ENCODE peak calls at places on chromosomes 4 and X, in six cellular contexts. D is IMR-90, W is H9, M is neuronal stem cell, K is mesenchymal stem cell, L is trophoblast cell. U is an unnamed sample.

GRCh38 chr4:791866-792630 is 33.9 kb downstream of the CPLX1 start:
- DNase-seq in D (no peak), W (peak; percentile 71), M (no peak), K (no peak), L (peak; percentile 54), U (peak; percentile 44)

GRCh38 chr4:75718529-75718928 is 5.8 kb upstream of the USO1 start:
- DNase-seq in D (peak; percentile 33), W (no peak), M (no peak), K (no peak), L (peak; percentile 96), U (peak; percentile 92)

GRCh38 chr4:18077808-18078207 is 56.3 kb upstream of the LCORL start:
- DNase-seq in D (no peak), W (no peak), M (no peak), K (no peak), L (no peak), U (no peak)

GRCh38 chr4:1201851-1202525 is 29.6 kb upstream of the SPON2 start:
- DNase-seq in D (peak; percentile 95), W (no peak), M (no peak), K (peak; percentile 100), L (no peak), U (no peak)

GRCh38 chr4:127251423-127251822 is 381.3 kb upstream of the INTU start:
- DNase-seq in D (peak; percentile 62), W (no peak), M (no peak), K (peak; percentile 66), L (no peak), U (no peak)

GRCh38 chrX:63657821-63658220 is 127.2 kb downstream of the ARHGEF9 start:
- DNase-seq in D (peak; percentile 78), W (no peak), M (no peak), K (peak; percentile 78), L (peak; percentile 64), U (peak; percentile 42)

GRCh38 chrX:139932077-139932900 is 564 bp downstream of the ATP11C start:
- DNase-seq in D (peak; percentile 26), W (no peak), M (no peak), K (peak; percentile 37), L (peak; percentile 48), U (no peak)

GRCh38 chrX:143580266-143580665 is 55.6 kb downstream of the SLITRK4 start:
- DNase-seq in D (no peak), W (no peak), M (no peak), K (peak; percentile 46), L (no peak), U (peak; percentile 25)

GRCh38 chr4:142696334-142697122 is 149.6 kb downstream of the INPP4B start:
- DNase-seq in D (no peak), W (no peak), M (no peak), K (no peak), L (no peak), U (no peak)

GRCh38 chr4:148730241-148730640 is 288.0 kb upstream of the NR3C2 start:
- DNase-seq in D (no peak), W (no peak), M (no peak), K (no peak), L (no peak), U (no peak)

GRCh38 chrX:1448793-1449580 is 3.7 kb downstream of the ASMTL start:
- DNase-seq in D (no peak), W (peak; percentile 20), M (no peak), K (no peak), L (no peak), U (no peak)

GRCh38 chrX:724256-724655 is 93.7 kb downstream of the SHOX start:
- DNase-seq in D (no peak), W (no peak), M (no peak), K (no peak), L (no peak), U (no peak)

GRCh38 chr4:386708-387105 is 49.1 kb downstream of the ZNF141 start:
- DNase-seq in D (no peak), W (no peak), M (no peak), K (no peak), L (no peak), U (no peak)

GRCh38 chr4:106763044-106763443 is 273.1 kb downstream of the DKK2 start:
- DNase-seq in D (no peak), W (peak; percentile 22), M (peak; percentile 35), K (peak; percentile 37), L (no peak), U (peak; percentile 20)

GRCh38 chrX:50469206-50469605 is 1.4 kb downstream of the DGKK start:
- DNase-seq in D (no peak), W (peak; percentile 30), M (no peak), K (no peak), L (no peak), U (no peak)

GRCh38 chr4:113869743-113870375 is 108.3 kb upstream of the CAMK2D start:
- DNase-seq in D (peak; percentile 74), W (no peak), M (no peak), K (peak; percentile 57), L (no peak), U (no peak)

GRCh38 chr4:76562851-76563803 is 128.1 kb downstream of the SHROOM3 start:
- DNase-seq in D (no peak), W (no peak), M (no peak), K (no peak), L (peak; percentile 75), U (no peak)

GRCh38 chr4:144174401-144175067 is 34.0 kb upstream of the GYPA start:
- DNase-seq in D (peak; percentile 59), W (no peak), M (peak; percentile 52), K (peak; percentile 63), L (peak; percentile 86), U (peak; percentile 62)

GRCh38 chrX:50827996-50828395 is 14.0 kb upstream of the SHROOM4 start:
- DNase-seq in D (peak; percentile 55), W (no peak), M (no peak), K (no peak), L (peak; percentile 76), U (peak; percentile 3)

GRCh38 chr4:175435437-175435836 is 376.6 kb downstream of the GPM6A start:
- DNase-seq in D (peak; percentile 47), W (no peak), M (no peak), K (peak; percentile 92), L (no peak), U (peak; percentile 51)

GRCh38 chrX:47846070-47846469 is 9.4 kb downstream of the ZNF81 start:
- DNase-seq in D (no peak), W (no peak), M (no peak), K (no peak), L (no peak), U (no peak)

GRCh38 chrX:27679281-27679680 is 89.1 kb downstream of the DCAF8L2 start:
- DNase-seq in D (peak; percentile 19), W (no peak), M (no peak), K (no peak), L (no peak), U (no peak)

GRCh38 chr4:111016416-111016815 is 393.5 kb upstream of the PITX2 start:
- DNase-seq in D (no peak), W (no peak), M (peak; percentile 15), K (no peak), L (no peak), U (no peak)

DNA sequence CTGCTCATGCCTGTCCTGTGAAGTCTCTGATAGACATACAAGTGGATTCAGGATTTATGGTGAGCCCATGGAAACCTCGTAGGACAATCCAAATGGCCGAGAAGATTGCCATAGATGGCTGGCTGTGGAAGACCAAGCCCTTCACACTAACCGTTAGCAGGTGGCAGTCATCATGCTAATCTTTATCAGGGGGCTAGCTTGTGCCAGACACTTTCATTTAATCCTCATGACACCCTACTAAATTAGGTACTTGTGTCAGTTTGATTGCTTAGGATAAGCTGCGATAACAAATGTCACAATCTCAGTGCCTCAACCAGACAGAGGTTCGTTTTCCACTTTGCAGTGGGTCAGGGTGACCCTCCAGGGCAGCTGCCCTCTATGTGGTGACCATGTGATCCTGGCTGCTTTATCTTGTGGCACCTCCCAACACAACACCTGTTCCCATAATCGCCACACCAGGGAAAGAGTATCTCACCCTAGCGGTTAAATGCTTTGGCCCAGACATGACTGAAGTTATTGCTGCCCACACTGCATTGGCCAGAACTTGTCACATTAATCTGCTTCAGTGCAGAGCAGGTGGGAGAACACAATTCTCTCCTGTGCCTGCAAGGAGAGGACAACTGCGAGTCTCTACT is 60.8 kb downstream of the REPS2 start:
- DNase-seq in D (no peak), W (peak; percentile 42), M (no peak), K (peak; percentile 0), L (no peak), U (peak; percentile 76)
- H3K4me2 ChIP-seq in D (no peak overlapping the region), W (no peak overlapping the region), M (no peak overlapping the region), K (no peak overlapping the region), L (no peak overlapping the region), U (no peak overlapping the region)

GRCh38 chrX:30690330-30690729 is 37.1 kb downstream of the GK start:
- DNase-seq in D (peak; percentile 13), W (no peak), M (no peak), K (no peak), L (no peak), U (no peak)

GRCh38 chrX:30689116-30689515 is 35.9 kb downstream of the GK start:
- DNase-seq in D (no peak), W (no peak), M (no peak), K (no peak), L (no peak), U (no peak)

GRCh38 chrX:30693999-30694650 is 40.9 kb downstream of the GK start:
- DNase-seq in D (no peak), W (no peak), M (no peak), K (no peak), L (no peak), U (no peak)
- H3K23ac ChIP-seq in D (no peak overlapping the region), W (no peak overlapping the region), M (no peak overlapping the region), K (no peak overlapping the region), L (no peak overlapping the region), U (no peak overlapping the region)

DNA sequence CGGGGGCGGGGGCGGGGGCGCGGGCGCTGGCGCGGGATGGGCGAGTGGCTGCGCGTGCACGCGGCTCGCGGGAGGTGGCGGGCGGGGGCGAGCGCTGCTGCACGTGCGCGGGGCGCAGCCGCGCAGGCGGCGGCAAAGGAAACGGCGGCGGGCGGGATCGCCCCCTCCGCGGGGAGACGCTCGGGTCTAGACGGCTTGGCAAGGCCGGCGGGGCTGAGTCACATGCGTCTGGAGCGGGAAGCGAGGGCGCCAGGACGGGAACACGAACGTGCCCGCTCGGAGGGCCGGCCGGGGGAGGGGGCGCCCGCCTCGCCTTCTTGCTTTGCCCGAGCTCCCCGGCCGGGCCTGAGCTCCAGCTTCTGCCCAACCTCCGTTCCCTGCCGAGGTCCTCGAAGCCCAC is 4.3 kb upstream of the HAUS7 start:
- DNase-seq in D (peak; percentile 46), W (no peak), M (no peak), K (peak; percentile 54), L (peak; percentile 79), U (peak; percentile 43)
- H3K4me2 ChIP-seq in D (no peak overlapping the region), W (no peak overlapping the region), M (peak overlapping the region; percentile 40), K (no peak overlapping the region), L (peak overlapping the region; percentile 10), U (no peak overlapping the region)

DNA sequence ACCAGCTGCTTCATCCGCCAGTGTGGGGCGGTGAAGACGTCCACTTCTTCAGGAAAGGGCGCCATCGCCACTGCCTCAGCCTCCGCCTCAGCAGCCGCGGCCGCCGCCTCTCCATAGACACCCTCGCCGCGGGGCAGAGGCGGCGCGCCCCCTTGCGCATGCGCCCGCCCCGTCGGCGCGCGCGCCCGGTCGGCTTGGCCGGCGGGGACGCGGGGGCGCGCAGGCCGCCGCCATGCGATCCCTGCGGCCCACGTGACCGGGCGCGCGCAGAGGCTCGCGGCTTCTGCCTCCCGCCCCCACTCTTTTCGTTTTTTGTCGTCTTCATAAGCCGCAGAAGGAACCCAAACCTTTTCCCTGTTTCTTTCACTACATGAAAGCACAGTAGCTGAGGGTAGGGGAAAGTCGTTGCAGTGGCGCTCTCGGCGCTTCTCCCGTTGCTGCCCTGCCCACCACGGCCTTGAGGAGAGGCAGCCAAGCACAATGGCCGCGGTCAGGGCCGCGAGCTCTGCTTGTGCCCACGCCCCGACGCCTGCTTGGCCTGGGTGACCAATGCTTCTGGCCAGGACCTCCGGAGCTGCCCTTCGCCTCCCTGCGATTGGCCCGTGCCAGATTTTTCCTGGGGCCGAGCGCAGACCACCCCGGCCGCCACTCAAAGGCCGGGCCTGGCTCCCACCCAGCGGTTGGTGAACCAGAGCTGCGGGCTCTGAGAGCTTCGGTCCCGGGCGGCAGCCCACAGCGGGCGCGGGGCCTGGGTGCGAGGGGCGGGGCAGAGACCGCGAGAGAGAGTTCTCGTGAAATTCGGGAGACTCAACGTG is at the start of gene FBXL5:
- DNase-seq in D (peak; percentile 84), W (peak; percentile 78), M (peak; percentile 85), K (peak; percentile 87), L (peak; percentile 96), U (peak; percentile 91)
- H3K23ac ChIP-seq in D (peak within 1 kb of the TSS; percentile 100), W (no peak within 1 kb of the TSS), M (peak within 1 kb of the TSS; percentile 100), K (peak within 1 kb of the TSS; percentile 92), L (peak within 1 kb of the TSS; percentile 34), U (peak within 1 kb of the TSS; percentile 72)